ENCODE peak calls at places on chromosomes 4 and X, in nine cellular contexts. J is NAMALWA; O is NCI-H2081; G is left lung; R is nucleus accumbens; W is GM04503; Q is mucosa of descending colon; Z is CD8-positive, alpha-beta T cell; H is stimulated activated CD4-positive, alpha-beta T cell treated with anti-CD3 and anti-CD28 coated beads, Interleukin-2, amount 100 ng/mL, for 48 hours. X is an unnamed sample.

GRCh38 chrX:2385224-2385623 is 115.6 kb downstream of the DHRSX start:
- DNase-seq in R (no peak), Q (no peak), H (no peak), O (no peak), Z (no peak), W (peak), J (no peak), G (no peak), X (no peak)

GRCh38 chr4:5166377-5166776 is 115.1 kb downstream of the STK32B start:
- DNase-seq in H (no peak), G (no peak), R (no peak), Z (no peak), Q (no peak), W (no peak), J (no peak), O (no peak), X (no peak)

GRCh38 chr4:141435446-141436225 is 200.7 kb upstream of the IL15 start:
- DNase-seq in Q (no peak), Z (no peak), J (no peak), H (no peak), W (peak), G (no peak), O (no peak), R (no peak), X (no peak)

GRCh38 chr4:168269879-168270278 is 48.7 kb downstream of the DDX60 start:
- DNase-seq in G (no peak), Z (no peak), R (no peak), Q (no peak), J (no peak), H (no peak), W (no peak), O (no peak), X (no peak)

GRCh38 chrX:123993904-123994635 is 32.6 kb downstream of the STAG2 start:
- DNase-seq in Q (no peak), O (no peak), W (no peak), R (no peak), H (no peak), J (no peak), G (no peak), Z (no peak), X (no peak)

GRCh38 chr4:22794731-22795130 is 102.0 kb downstream of the GBA3 start:
- DNase-seq in W (no peak), G (no peak), Z (no peak), H (no peak), R (no peak), O (no peak), Q (no peak), J (no peak), X (no peak)

GRCh38 chr4:152591361-152591760 is 55.5 kb upstream of the FBXW7 start:
- DNase-seq in Q (peak), G (peak), J (no peak), H (peak), O (peak), W (no peak), R (no peak), Z (no peak), X (no peak)

GRCh38 chrX:147699061-147699460 is 212.7 kb upstream of the FMR1 start:
- DNase-seq in O (no peak), G (no peak), Q (no peak), H (no peak), W (no peak), Z (no peak), J (no peak), R (no peak), X (no peak)

GRCh38 chrX:11648705-11649519 is 16.8 kb downstream of the ARHGAP6 start:
- DNase-seq in J (no peak), R (no peak), Q (no peak), O (no peak), W (no peak), Z (no peak), G (no peak), H (no peak), X (no peak)

GRCh38 chr4:16894406-16894805 is 4.0 kb downstream of the LDB2 start:
- DNase-seq in O (no peak), W (no peak), H (no peak), Q (no peak), G (no peak), Z (no peak), R (no peak), J (no peak), X (no peak)